ENCODE peak calls at places on chromosomes 2 and 18, in six cellular contexts. R is HEK293T, X is A549, P is K562, B is GM12878, L is HepG2. W is an unnamed sample.

GRCh38 chr2:200702646-200703118 is 109.0 kb upstream of the BZW1 start:
- DNase-seq in B (no peak), X (no peak), L (peak), R (no peak), P (no peak), W (no peak)

GRCh38 chr2:103789716-103790085 is 1027.9 kb downstream of the TMEM182 start:
- DNase-seq in P (no peak), B (no peak), R (no peak), X (no peak), L (no peak), W (no peak)

GRCh38 chr2:53852540-53852939 is 7.2 kb downstream of the GPR75 start:
- DNase-seq in R (no peak), P (no peak), L (no peak), B (no peak), X (no peak), W (no peak)

GRCh38 chr2:24815171-24815570 is 21.9 kb downstream of the CENPO start:
- DNase-seq in B (no peak), X (no peak), R (no peak), P (no peak), L (no peak), W (no peak)

GRCh38 chr2:196677404-196677803 is 37.9 kb downstream of the CCDC150 start:
- DNase-seq in L (no peak), X (no peak), R (no peak), B (no peak), P (no peak), W (peak)

GRCh38 chr2:85536479-85536878 is 2.5 kb upstream of the MAT2A start:
- DNase-seq in B (no peak), R (no peak), L (no peak), P (no peak), X (no peak), W (peak)

GRCh38 chr2:197324801-197325200 is 14.2 kb upstream of the ANKRD44 start:
- DNase-seq in P (no peak), R (no peak), X (no peak), L (no peak), B (no peak), W (no peak)

GRCh38 chr18:36660311-36660710 is 168.5 kb downstream of the TPGS2 start:
- DNase-seq in B (no peak), P (no peak), X (no peak), R (no peak), L (no peak), W (no peak)

GRCh38 chr2:188450740-188451480 is 159.2 kb downstream of the GULP1 start:
- DNase-seq in X (no peak), B (no peak), L (no peak), R (no peak), P (no peak), W (peak)

GRCh38 chr18:55390898-55391297 is 197.1 kb downstream of the TCF4 start:
- DNase-seq in X (no peak), L (no peak), R (no peak), P (no peak), B (no peak), W (no peak)

GRCh38 chr18:48994044-48994651 is 43.4 kb upstream of the SMAD7 start:
- DNase-seq in P (no peak), L (peak), B (no peak), R (no peak), X (no peak), W (peak)

GRCh38 chr2:16554184-16554583 is 111.5 kb downstream of the CYRIA start:
- DNase-seq in R (no peak), B (no peak), P (no peak), X (no peak), L (no peak), W (peak)

GRCh38 chr18:36337679-36338419 is 40.3 kb downstream of the FHOD3 start:
- DNase-seq in R (no peak), B (no peak), P (no peak), X (no peak), L (peak), W (no peak)

GRCh38 chr18:75638223-75638596 is 210.7 kb upstream of the SMIM21 start:
- DNase-seq in L (no peak), B (no peak), P (no peak), X (no peak), R (no peak), W (peak)

GRCh38 chr18:58359226-58360019 is 269.5 kb downstream of the ALPK2 start:
- DNase-seq in X (no peak), P (no peak), B (no peak), L (no peak), R (no peak), W (peak)

GRCh38 chr18:32026491-32027086 is 8.0 kb downstream of the RNF125 start:
- DNase-seq in P (no peak), L (no peak), R (no peak), X (no peak), B (no peak), W (no peak)

GRCh38 chr18:47929681-47930085 is 776 bp downstream of the SMAD2 start:
- DNase-seq in X (no peak), B (no peak), L (peak), R (no peak), P (peak), W (peak)

GRCh38 chr2:172969609-172970008 is 106.0 kb upstream of the MAP3K20 start:
- DNase-seq in B (no peak), R (no peak), L (no peak), P (no peak), X (no peak), W (peak)

GRCh38 chr2:83686863-83687262 is 772.2 kb downstream of the SUCLG1 start:
- DNase-seq in R (no peak), B (no peak), X (no peak), L (no peak), P (no peak), W (no peak)

GRCh38 chr2:120777170-120777751 is 41.6 kb downstream of the GLI2 start:
- DNase-seq in R (no peak), X (no peak), B (no peak), L (no peak), P (no peak), W (no peak)

GRCh38 chr18:7330041-7330440 is 99.2 kb downstream of the LRRC30 start:
- DNase-seq in L (no peak), P (no peak), X (no peak), R (no peak), B (no peak), W (no peak)

GRCh38 chr2:207847807-207848544 is 78.3 kb upstream of the FZD5 start:
- DNase-seq in R (no peak), L (peak), P (no peak), B (no peak), X (no peak), W (peak)

GRCh38 chr2:109372171-109372568 is 241.6 kb downstream of the SEPTIN10 start:
- DNase-seq in R (no peak), P (no peak), B (no peak), X (no peak), L (no peak), W (no peak)

DNA sequence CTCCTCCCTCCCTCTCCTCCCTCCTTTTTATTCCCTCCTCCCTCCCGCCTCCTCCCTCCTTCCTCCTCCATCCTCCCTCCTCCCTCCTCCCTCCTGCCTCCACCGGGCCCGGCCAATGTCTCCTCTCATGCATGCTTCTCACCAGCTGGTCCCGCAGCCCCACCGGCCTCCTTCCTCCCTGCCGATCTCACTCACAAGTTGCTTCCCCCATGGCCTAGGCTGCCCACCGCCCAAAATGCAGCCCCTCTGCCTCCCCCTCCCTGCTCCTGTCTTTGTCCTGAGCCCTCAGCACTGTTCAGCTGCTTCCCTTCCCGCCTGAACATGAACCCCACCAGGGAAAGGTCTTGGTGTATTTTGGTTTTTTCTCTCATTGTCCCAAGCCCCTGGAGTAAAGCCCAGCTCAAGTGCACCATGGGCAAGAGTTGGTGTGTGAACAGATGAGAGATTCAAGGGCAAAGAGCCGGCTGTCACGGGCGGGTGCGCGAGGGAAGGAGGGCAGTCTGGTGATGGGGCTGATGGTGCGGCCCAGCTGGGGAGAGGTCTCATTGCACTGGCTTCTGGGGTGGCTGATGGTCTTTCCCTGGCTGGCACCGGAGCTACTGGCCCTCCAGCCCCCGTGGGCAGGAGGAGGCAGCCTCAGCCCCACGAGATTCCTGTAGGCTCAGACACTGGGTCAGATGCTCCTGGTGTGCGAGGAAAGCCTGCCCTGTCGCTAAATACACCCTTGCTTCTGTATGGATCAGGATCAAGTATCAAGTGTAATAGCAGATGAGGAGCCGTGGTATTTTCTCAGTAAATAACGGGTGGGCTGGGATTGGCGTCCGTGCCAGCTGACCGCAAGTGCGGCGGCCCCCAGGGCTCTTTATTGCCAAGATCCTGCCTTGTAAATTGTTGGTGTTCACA is 117.7 kb downstream of the TWIST2 start:
- DNase-seq in R (no peak), P (no peak), B (no peak), L (no peak), X (no peak), W (no peak)
- TF ChIP-seq BHLHE40 in R (no peak), P (no peak), B (no peak), L (no peak), X (no peak), W (no peak)

DNA sequence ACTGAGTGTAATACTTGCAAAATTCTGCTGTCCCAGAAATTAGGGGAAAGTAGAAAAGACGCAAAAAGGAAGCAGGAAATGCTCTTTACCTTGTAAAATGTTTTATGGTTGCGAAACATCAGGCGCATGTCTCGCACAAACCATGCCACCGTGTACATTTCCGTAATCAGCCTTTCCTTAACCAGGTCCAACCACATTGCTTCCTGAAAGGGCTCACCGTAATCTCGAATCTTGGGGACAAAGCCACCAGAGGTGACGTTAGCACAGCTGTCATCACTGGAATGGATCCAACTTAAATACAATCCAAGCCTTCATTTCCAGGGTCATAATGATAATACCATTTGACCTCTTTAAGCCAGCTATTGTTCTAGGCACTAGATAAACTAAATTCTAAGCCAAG is 49.3 kb downstream of the SP110 start:
- DNase-seq in X (no peak), R (no peak), B (no peak), L (no peak), P (peak), W (no peak)
- TF ChIP-seq BHLHE40 in X (no peak), R (no peak), B (no peak), L (no peak), P (no peak), W (no peak)

GRCh38 chr2:155026646-155027045 is 328.2 kb downstream of the KCNJ3 start:
- DNase-seq in B (no peak), X (no peak), R (no peak), L (no peak), P (no peak), W (no peak)
- TF ChIP-seq BHLHE40 in B (no peak), X (no peak), R (no peak), L (no peak), P (no peak), W (no peak)

DNA sequence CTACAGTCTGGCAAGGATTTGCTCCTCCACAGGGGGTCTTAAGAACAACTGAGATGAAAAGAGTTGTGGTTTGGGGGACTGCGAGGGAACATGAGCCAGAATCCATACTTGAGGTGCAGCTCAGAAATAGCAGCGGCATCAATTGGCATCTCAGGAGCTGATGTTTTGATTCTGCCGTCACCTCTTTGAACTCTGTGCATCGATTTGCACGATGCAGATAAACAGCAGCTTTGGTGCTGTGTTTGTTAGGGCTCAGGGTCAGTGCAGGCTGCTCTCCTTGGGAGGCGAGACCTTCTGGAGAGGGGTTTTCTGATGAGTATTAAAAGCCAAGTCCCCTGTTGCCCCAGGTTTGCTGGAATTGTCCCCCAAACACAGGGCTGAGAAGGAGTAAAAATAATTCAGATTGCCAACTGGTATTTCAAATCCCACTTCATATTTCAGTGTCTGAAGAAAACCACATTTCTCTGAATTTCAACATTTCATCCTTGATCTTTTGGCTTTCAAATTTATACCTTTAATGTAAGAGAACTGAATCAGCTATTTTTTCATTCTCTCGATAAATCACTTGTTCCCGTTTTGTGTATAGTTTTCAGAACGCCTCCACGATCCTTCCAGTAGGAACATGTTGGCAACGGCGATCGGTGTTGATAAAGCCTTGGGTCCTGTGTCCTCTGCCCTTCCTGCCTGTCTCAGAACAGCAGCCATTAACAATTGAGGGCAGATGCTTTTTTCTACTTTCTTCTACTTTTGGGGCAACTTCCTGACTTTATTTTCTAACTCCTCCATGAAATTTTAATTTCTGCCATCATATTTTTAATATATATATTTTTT is 65.0 kb downstream of the RAB31 start:
- DNase-seq in R (no peak), B (no peak), X (no peak), L (no peak), P (no peak), W (no peak)
- TF ChIP-seq BHLHE40 in R (no peak), B (no peak), X (no peak), L (no peak), P (no peak), W (no peak)

GRCh38 chr2:61149074-61149473 is 12.9 kb upstream of the C2orf74 start:
- DNase-seq in B (no peak), R (no peak), X (no peak), P (no peak), L (no peak), W (no peak)

GRCh38 chr2:61144697-61145268 is 17.2 kb upstream of the C2orf74 start:
- DNase-seq in B (peak), X (peak), R (peak), P (no peak), L (peak), W (peak)

GRCh38 chr2:61151434-61151833 is 10.6 kb upstream of the C2orf74 start:
- DNase-seq in P (peak), L (no peak), B (no peak), R (no peak), X (no peak), W (peak)

GRCh38 chr2:61141151-61141550 is 20.8 kb upstream of the C2orf74 start:
- DNase-seq in B (no peak), R (no peak), X (no peak), L (no peak), P (no peak), W (no peak)

GRCh38 chr2:61145990-61146389 is 16.0 kb upstream of the C2orf74 start:
- DNase-seq in X (no peak), R (no peak), B (no peak), L (no peak), P (no peak), W (no peak)
- TF ChIP-seq BHLHE40 in X (no peak), R (no peak), B (no peak), L (no peak), P (no peak), W (no peak)

W was measured in IMR-90.